ENCODE peak calls at places on chromosome 18, in six cellular contexts. A, X, K, Y, U and P are unnamed samples.

GRCh38 chr18:31043709-31044108 is 1.2 kb upstream of the DSC3 start:
- DNase-seq in A (no peak), X (no peak), K (no peak), Y (no peak), U (no peak), P (no peak)

GRCh38 chr18:44602380-44602779 is 78.3 kb upstream of the SETBP1 start:
- DNase-seq in A (no peak), X (no peak), K (no peak), Y (no peak), U (no peak), P (no peak)

GRCh38 chr18:74196220-74197119 is 48.1 kb downstream of the TIMM21 start:
- DNase-seq in A (peak), X (peak), K (peak), Y (no peak), U (no peak), P (no peak)

GRCh38 chr18:36330435-36331049 is 33.0 kb downstream of the FHOD3 start:
- DNase-seq in A (no peak), X (no peak), K (no peak), Y (no peak), U (no peak), P (no peak)

GRCh38 chr18:22739789-22740188 is 193.3 kb upstream of the RBBP8 start:
- DNase-seq in A (no peak), X (no peak), K (no peak), Y (no peak), U (no peak), P (no peak)

GRCh38 chr18:54822872-54823845 is 5.1 kb upstream of the RAB27B start:
- DNase-seq in A (no peak), X (no peak), K (no peak), Y (no peak), U (no peak), P (no peak)

GRCh38 chr18:25136416-25137132 is 215.4 kb downstream of the ZNF521 start:
- DNase-seq in A (no peak), X (no peak), K (no peak), Y (no peak), U (no peak), P (no peak)

GRCh38 chr18:79679552-79680099 is at the start of gene CTDP1:
- DNase-seq in A (peak), X (peak), K (peak), Y (peak), U (peak), P (peak)

GRCh38 chr18:46555213-46555612 is 101.8 kb downstream of the LOXHD1 start:
- DNase-seq in A (no peak), X (no peak), K (no peak), Y (no peak), U (no peak), P (no peak)

GRCh38 chr18:45274026-45274425 is 341.2 kb upstream of the SLC14A2 start:
- DNase-seq in A (no peak), X (no peak), K (no peak), Y (no peak), U (no peak), P (no peak)

GRCh38 chr18:57931038-57931437 is 113.0 kb upstream of the NEDD4L start:
- DNase-seq in A (no peak), X (no peak), K (no peak), Y (no peak), U (no peak), P (no peak)

GRCh38 chr18:3217930-3218647 is 1.7 kb downstream of the MYOM1 start:
- DNase-seq in A (no peak), X (no peak), K (no peak), Y (no peak), U (no peak), P (no peak)

GRCh38 chr18:71374294-71374693 is 1085.4 kb downstream of the SOCS6 start:
- DNase-seq in A (no peak), X (no peak), K (no peak), Y (no peak), U (no peak), P (no peak)

GRCh38 chr18:76499596-76500340 is 4.7 kb upstream of the ZNF516 start:
- DNase-seq in A (no peak), X (no peak), K (no peak), Y (no peak), U (no peak), P (no peak)

GRCh38 chr18:10926565-10927194 is 222.7 kb downstream of the PIEZO2 start:
- DNase-seq in A (peak), X (no peak), K (no peak), Y (no peak), U (no peak), P (no peak)

GRCh38 chr18:77100751-77101355 is 31.7 kb downstream of the MBP start:
- DNase-seq in A (no peak), X (no peak), K (no peak), Y (no peak), U (no peak), P (no peak)

GRCh38 chr18:58640891-58641610 is 12.2 kb upstream of the ALPK2 start:
- DNase-seq in A (no peak), X (no peak), K (no peak), Y (no peak), U (no peak), P (no peak)

GRCh38 chr18:29028560-29028959 is 851.6 kb upstream of the CDH2 start:
- DNase-seq in A (no peak), X (no peak), K (no peak), Y (no peak), U (no peak), P (no peak)

GRCh38 chr18:74633652-74634352 is 36.1 kb downstream of the ZNF407 start:
- DNase-seq in A (no peak), X (no peak), K (no peak), Y (no peak), U (no peak), P (no peak)

GRCh38 chr18:33757037-33757436 is 179.0 kb downstream of the ASXL3 start:
- DNase-seq in A (no peak), X (no peak), K (no peak), Y (no peak), U (no peak), P (no peak)